ENCODE peak calls at places on chromosomes 11 and 22, in nine cellular contexts. L is HAP-1; J is fibroblast of lung; D is naive thymus-derived CD8-positive, alpha-beta T cell; R is AG09309; K is T-cell; U is HTR-8/SVneo; Z is transverse colon; A is G401. H is an unnamed sample.

GRCh38 chr11:113242767-113243397 is 71.5 kb upstream of the TTC12 start:
- DNase-seq in L (no peak), J (peak), D (no peak), R (peak), K (no peak), U (no peak), Z (no peak), A (peak), H (peak)

GRCh38 chr11:71201936-71202597 is 50.3 kb downstream of the SHANK2 start:
- DNase-seq in L (no peak), J (no peak), D (no peak), R (no peak), K (no peak), U (no peak), Z (no peak), A (no peak), H (no peak)

GRCh38 chr11:45924927-45925326 is 2.5 kb downstream of the LARGE2 start:
- DNase-seq in L (no peak), J (no peak), D (no peak), R (no peak), K (no peak), U (no peak), Z (no peak), A (no peak), H (no peak)

GRCh38 chr11:12220305-12220704 is 109.9 kb downstream of the MICAL2 start:
- DNase-seq in L (no peak), J (no peak), D (no peak), R (no peak), K (no peak), U (no peak), Z (peak), A (peak), H (no peak)

GRCh38 chr11:70105755-70106571 is 27.8 kb downstream of the ANO1 start:
- DNase-seq in L (no peak), J (no peak), D (no peak), R (no peak), K (no peak), U (no peak), Z (no peak), A (no peak), H (no peak)

GRCh38 chr11:71173709-71174108 is 78.7 kb downstream of the SHANK2 start:
- DNase-seq in L (no peak), J (no peak), D (no peak), R (no peak), K (no peak), U (no peak), Z (no peak), A (no peak), H (no peak)

GRCh38 chr11:9774591-9775392 is 110.9 kb downstream of the SWAP70 start:
- DNase-seq in L (no peak), J (peak), D (no peak), R (peak), K (no peak), U (no peak), Z (no peak), A (no peak), H (peak)

GRCh38 chr11:62393735-62394134 is 25.1 kb upstream of the SCGB1A1 start:
- DNase-seq in L (no peak), J (no peak), D (no peak), R (no peak), K (no peak), U (no peak), Z (no peak), A (no peak), H (no peak)

GRCh38 chr22:36583546-36583945 is 54.6 kb upstream of the EIF3D start:
- DNase-seq in L (no peak), J (no peak), D (no peak), R (no peak), K (no peak), U (no peak), Z (no peak), A (no peak), H (no peak)

GRCh38 chr11:72225411-72225951 is 914 bp downstream of the INPPL1 start:
- DNase-seq in L (no peak), J (no peak), D (no peak), R (no peak), K (peak), U (no peak), Z (no peak), A (no peak), H (no peak)

GRCh38 chr11:123556633-123557032 is 97.8 kb downstream of the SCN3B start:
- DNase-seq in L (no peak), J (no peak), D (no peak), R (no peak), K (no peak), U (no peak), Z (no peak), A (peak), H (no peak)

GRCh38 chr11:116348226-116348625 is 424.6 kb downstream of the BUD13 start:
- DNase-seq in L (no peak), J (no peak), D (no peak), R (no peak), K (no peak), U (no peak), Z (no peak), A (no peak), H (no peak)

GRCh38 chr11:44611687-44612437 is 46.4 kb downstream of the CD82 start:
- DNase-seq in L (no peak), J (no peak), D (no peak), R (no peak), K (peak), U (no peak), Z (peak), A (no peak), H (no peak)

GRCh38 chr22:50320116-50320515 is 6.7 kb downstream of the DENND6B start:
- DNase-seq in L (no peak), J (no peak), D (no peak), R (no peak), K (no peak), U (no peak), Z (no peak), A (no peak), H (no peak)

GRCh38 chr11:70739811-70740474 is 341.6 kb downstream of the CTTN start:
- DNase-seq in L (no peak), J (no peak), D (no peak), R (no peak), K (no peak), U (no peak), Z (no peak), A (no peak), H (no peak)

GRCh38 chr11:61766353-61766841 is 14.0 kb downstream of the MYRF start:
- DNase-seq in L (no peak), J (peak), D (no peak), R (no peak), K (no peak), U (no peak), Z (no peak), A (no peak), H (no peak)

GRCh38 chr11:367956-368413 is 1.3 kb upstream of the B4GALNT4 start:
- DNase-seq in L (no peak), J (no peak), D (no peak), R (no peak), K (no peak), U (no peak), Z (no peak), A (no peak), H (no peak)

GRCh38 chr22:27512283-27512761 is 289.2 kb downstream of the MN1 start:
- DNase-seq in L (no peak), J (peak), D (no peak), R (peak), K (no peak), U (peak), Z (peak), A (no peak), H (peak)

GRCh38 chr11:70076461-70076931 is 1.6 kb upstream of the ANO1 start:
- DNase-seq in L (no peak), J (no peak), D (no peak), R (no peak), K (no peak), U (no peak), Z (no peak), A (no peak), H (no peak)

GRCh38 chr11:121063728-121064127 is 37.3 kb upstream of the TECTA start:
- DNase-seq in L (no peak), J (peak), D (no peak), R (no peak), K (no peak), U (no peak), Z (no peak), A (no peak), H (no peak)

GRCh38 chr11:45180888-45181594 is 34.6 kb downstream of the PRDM11 start:
- DNase-seq in L (no peak), J (peak), D (peak), R (no peak), K (no peak), U (peak), Z (peak), A (no peak), H (peak)

GRCh38 chr11:11909727-11910126 is 68.0 kb downstream of the USP47 start:
- DNase-seq in L (no peak), J (peak), D (no peak), R (peak), K (no peak), U (no peak), Z (no peak), A (no peak), H (peak)

GRCh38 chr22:37822079-37822833 is 926 bp upstream of the GALR3 start:
- DNase-seq in L (no peak), J (no peak), D (no peak), R (no peak), K (no peak), U (no peak), Z (no peak), A (no peak), H (no peak)

GRCh38 chr11:13183094-13183825 is 94.3 kb upstream of the BMAL1 start:
- DNase-seq in L (peak), J (peak), D (no peak), R (peak), K (no peak), U (peak), Z (no peak), A (peak), H (peak)

GRCh38 chr11:22130462-22131053 is 62.3 kb upstream of the ANO5 start:
- DNase-seq in L (peak), J (no peak), D (no peak), R (no peak), K (no peak), U (no peak), Z (no peak), A (peak), H (no peak)

GRCh38 chr11:73152861-73153483 is 10.9 kb upstream of the FCHSD2 start:
- DNase-seq in L (no peak), J (no peak), D (no peak), R (no peak), K (peak), U (no peak), Z (peak), A (no peak), H (no peak)

GRCh38 chr22:38753894-38754246 is 1.9 kb downstream of the SUN2 start:
- DNase-seq in L (no peak), J (no peak), D (no peak), R (no peak), K (no peak), U (no peak), Z (no peak), A (no peak), H (no peak)

GRCh38 chr22:29269230-29269604 is 1.1 kb downstream of the EWSR1 start:
- DNase-seq in L (no peak), J (no peak), D (no peak), R (no peak), K (no peak), U (no peak), Z (no peak), A (no peak), H (no peak)

GRCh38 chr11:7098235-7098832 is 9.5 kb downstream of the RBMXL2 start:
- DNase-seq in L (peak), J (peak), D (no peak), R (peak), K (no peak), U (peak), Z (no peak), A (peak), H (peak)

GRCh38 chr11:119155733-119156492 is 7.1 kb downstream of the ABCG4 start:
- DNase-seq in L (no peak), J (no peak), D (no peak), R (no peak), K (no peak), U (peak), Z (peak), A (no peak), H (no peak)

GRCh38 chr11:64086263-64086938 is 50.7 kb downstream of the FLRT1 start:
- DNase-seq in L (no peak), J (peak), D (no peak), R (no peak), K (no peak), U (no peak), Z (peak), A (no peak), H (no peak)

GRCh38 chr11:102914238-102915043 is 39.7 kb upstream of the MMP12 start:
- DNase-seq in L (peak), J (peak), D (no peak), R (no peak), K (no peak), U (peak), Z (peak), A (peak), H (peak)

GRCh38 chr22:30969532-30970355 is 679 bp downstream of the TUG1 start:
- DNase-seq in L (no peak), J (peak), D (no peak), R (no peak), K (no peak), U (peak), Z (peak), A (no peak), H (peak)